ENCODE peak calls at places on chromosomes 6 and 20, in eight cellular contexts. W, B, K, C, S, X, G and O are unnamed samples.

GRCh38 chr20:54069501-54069971 is 858 bp downstream of the BCAS1 start:
- DNase-seq in W (peak; percentile 44), B (peak; percentile 41), K (no peak), C (no peak), S (no peak), X (no peak), G (no peak), O (no peak)

GRCh38 chr6:80165143-80165542 is 58.7 kb downstream of the BCKDHB start:
- DNase-seq in W (no peak), B (no peak), K (no peak), C (no peak), S (no peak), X (no peak), G (no peak), O (no peak)

GRCh38 chr20:15654208-15654649 is 919.0 kb downstream of the KIF16B start:
- DNase-seq in W (peak; percentile 71), B (peak; percentile 59), K (peak; percentile 45), C (peak; percentile 12), S (peak; percentile 32), X (peak; percentile 48), G (peak; percentile 24), O (no peak)

GRCh38 chr6:159959976-159960384 is 8.9 kb upstream of the IGF2R start:
- DNase-seq in W (no peak), B (no peak), K (no peak), C (no peak), S (no peak), X (no peak), G (peak; percentile 28), O (no peak)

GRCh38 chr20:60062431-60063336 is 104.5 kb downstream of the CDH26 start:
- DNase-seq in W (peak; percentile 96), B (no peak), K (no peak), C (no peak), S (no peak), X (no peak), G (peak; percentile 93), O (no peak)

GRCh38 chr20:22920898-22921297 is 114.2 kb upstream of the SSTR4 start:
- DNase-seq in W (peak; percentile 60), B (no peak), K (peak; percentile 35), C (no peak), S (no peak), X (no peak), G (no peak), O (no peak)

GRCh38 chr6:108168501-108168979 is 2.7 kb downstream of the NR2E1 start:
- DNase-seq in W (peak; percentile 64), B (no peak), K (no peak), C (no peak), S (no peak), X (no peak), G (peak; percentile 62), O (no peak)

GRCh38 chr20:42902519-42902908 is 287.2 kb downstream of the PTPRT start:
- DNase-seq in W (no peak), B (no peak), K (no peak), C (no peak), S (no peak), X (no peak), G (no peak), O (no peak)

GRCh38 chr6:4435981-4436445 is 300.6 kb upstream of the ECI2 start:
- DNase-seq in W (no peak), B (no peak), K (no peak), C (no peak), S (no peak), X (no peak), G (no peak), O (no peak)

GRCh38 chr20:59010321-59010994 is 3.4 kb upstream of the CTSZ start:
- DNase-seq in W (peak; percentile 97), B (no peak), K (no peak), C (no peak), S (no peak), X (no peak), G (no peak), O (no peak)

GRCh38 chr20:57013741-57014140 is 252.7 kb downstream of the BMP7 start:
- DNase-seq in W (no peak), B (peak; percentile 22), K (no peak), C (no peak), S (no peak), X (no peak), G (no peak), O (no peak)

GRCh38 chr20:8756410-8756809 is 312.5 kb upstream of the PLCB4 start:
- DNase-seq in W (peak; percentile 96), B (peak; percentile 18), K (no peak), C (peak; percentile 78), S (no peak), X (no peak), G (peak; percentile 80), O (no peak)

GRCh38 chr20:45427236-45428149 is 11.6 kb downstream of the PIGT start:
- DNase-seq in W (no peak), B (no peak), K (no peak), C (no peak), S (no peak), X (no peak), G (no peak), O (no peak)

GRCh38 chr20:57526067-57526884 is 1.3 kb upstream of the CTCFL start:
- DNase-seq in W (no peak), B (peak; percentile 44), K (no peak), C (no peak), S (no peak), X (peak; percentile 20), G (no peak), O (no peak)

GRCh38 chr6:106134906-106135634 is 48.9 kb downstream of the PRDM1 start:
- DNase-seq in W (peak; percentile 97), B (no peak), K (no peak), C (no peak), S (no peak), X (no peak), G (peak; percentile 69), O (no peak)

GRCh38 chr6:50936277-50936681 is 117.6 kb downstream of the TFAP2B start:
- DNase-seq in W (peak; percentile 49), B (peak; percentile 98), K (peak; percentile 76), C (no peak), S (no peak), X (peak; percentile 5), G (peak; percentile 15), O (no peak)

GRCh38 chr20:53939554-53940355 is 130.6 kb downstream of the BCAS1 start:
- DNase-seq in W (peak; percentile 99), B (peak; percentile 98), K (no peak), C (peak; percentile 72), S (peak; percentile 87), X (peak; percentile 86), G (peak; percentile 77), O (peak; percentile 22)

GRCh38 chr6:111427341-111428116 is 55.5 kb downstream of the REV3L start:
- DNase-seq in W (peak; percentile 97), B (no peak), K (no peak), C (no peak), S (no peak), X (no peak), G (peak; percentile 68), O (no peak)

GRCh38 chr20:60008130-60008808 is 50.0 kb downstream of the CDH26 start:
- DNase-seq in W (no peak), B (no peak), K (no peak), C (no peak), S (no peak), X (no peak), G (no peak), O (no peak)